ENCODE peak calls at places on chromosomes 1 and 21, in five cellular contexts. One of them, this sample, is unnamed.

GRCh38 chr21:34824314-34824713 is 155.5 kb downstream of the CLIC6 start:
- DNase-seq in GM06990: no peak
- DNase-seq in naive B cell: no peak
- DNase-seq in SW480: no peak
- DNase-seq in NCI-H1694 treated with DMSO at 0.1 percent for 48 hours: no peak
- DNase-seq in this sample: no peak

GRCh38 chr1:245378352-245379144 is 223.8 kb downstream of the KIF26B start:
- DNase-seq in naive B cell: no peak
- DNase-seq in GM06990: no peak
- DNase-seq in NCI-H1694 treated with DMSO at 0.1 percent for 48 hours: no peak
- DNase-seq in SW480: no peak
- DNase-seq in this sample: no peak

GRCh38 chr1:5769146-5769545 is 223.1 kb downstream of the NPHP4 start:
- DNase-seq in SW480: no peak
- DNase-seq in GM06990: no peak
- DNase-seq in naive B cell: no peak
- DNase-seq in NCI-H1694 treated with DMSO at 0.1 percent for 48 hours: no peak
- DNase-seq in this sample: peak; percentile 6

GRCh38 chr21:24045775-24046215 is 1561.5 kb downstream of the MRPL39 start:
- DNase-seq in NCI-H1694 treated with DMSO at 0.1 percent for 48 hours: no peak
- DNase-seq in naive B cell: no peak
- DNase-seq in SW480: peak; percentile 13
- DNase-seq in GM06990: no peak
- DNase-seq in this sample: peak; percentile 57

GRCh38 chr1:203187306-203188264 is 1.1 kb upstream of the CHI3L1 start:
- DNase-seq in SW480: no peak
- DNase-seq in naive B cell: no peak
- DNase-seq in GM06990: no peak
- DNase-seq in NCI-H1694 treated with DMSO at 0.1 percent for 48 hours: no peak
- DNase-seq in this sample: peak; percentile 42

GRCh38 chr1:215052656-215053055 is 29.9 kb upstream of the KCNK2 start:
- DNase-seq in NCI-H1694 treated with DMSO at 0.1 percent for 48 hours: no peak
- DNase-seq in naive B cell: no peak
- DNase-seq in GM06990: no peak
- DNase-seq in SW480: no peak
- DNase-seq in this sample: no peak

GRCh38 chr1:24416666-24417391 is 1.2 kb downstream of the NIPAL3 start:
- DNase-seq in naive B cell: peak; percentile 62
- DNase-seq in NCI-H1694 treated with DMSO at 0.1 percent for 48 hours: no peak
- DNase-seq in SW480: peak; percentile 63
- DNase-seq in GM06990: peak; percentile 22
- DNase-seq in this sample: no peak

GRCh38 chr1:23528245-23528978 is 2.6 kb downstream of the E2F2 start:
- DNase-seq in NCI-H1694 treated with DMSO at 0.1 percent for 48 hours: peak; percentile 65
- DNase-seq in SW480: peak; percentile 93
- DNase-seq in naive B cell: no peak
- DNase-seq in GM06990: peak; percentile 75
- DNase-seq in this sample: peak; percentile 43

GRCh38 chr1:179973198-179974114 is 18.8 kb downstream of the CEP350 start:
- DNase-seq in SW480: no peak
- DNase-seq in NCI-H1694 treated with DMSO at 0.1 percent for 48 hours: no peak
- DNase-seq in naive B cell: no peak
- DNase-seq in GM06990: no peak
- DNase-seq in this sample: no peak

GRCh38 chr1:113930499-113931161 is 1.5 kb downstream of the HIPK1 start:
- DNase-seq in SW480: peak; percentile 39
- DNase-seq in NCI-H1694 treated with DMSO at 0.1 percent for 48 hours: no peak
- DNase-seq in GM06990: no peak
- DNase-seq in naive B cell: peak; percentile 66
- DNase-seq in this sample: peak; percentile 28

GRCh38 chr1:5508669-5509330 is 483.4 kb downstream of the NPHP4 start:
- DNase-seq in NCI-H1694 treated with DMSO at 0.1 percent for 48 hours: no peak
- DNase-seq in naive B cell: no peak
- DNase-seq in GM06990: no peak
- DNase-seq in SW480: no peak
- DNase-seq in this sample: no peak

GRCh38 chr1:27601771-27602509 is 2.0 kb downstream of the AHDC1 start:
- DNase-seq in NCI-H1694 treated with DMSO at 0.1 percent for 48 hours: no peak
- DNase-seq in SW480: no peak
- DNase-seq in GM06990: no peak
- DNase-seq in naive B cell: no peak
- DNase-seq in this sample: no peak

GRCh38 chr1:203038217-203038741 is 12.0 kb downstream of the PPFIA4 start:
- DNase-seq in naive B cell: no peak
- DNase-seq in GM06990: no peak
- DNase-seq in NCI-H1694 treated with DMSO at 0.1 percent for 48 hours: peak; percentile 44
- DNase-seq in SW480: no peak
- DNase-seq in this sample: peak; percentile 78

GRCh38 chr1:91021686-91022517 is at the start of gene ZNF644:
- DNase-seq in SW480: peak; percentile 93
- DNase-seq in GM06990: peak; percentile 96
- DNase-seq in naive B cell: peak; percentile 83
- DNase-seq in NCI-H1694 treated with DMSO at 0.1 percent for 48 hours: peak; percentile 85
- DNase-seq in this sample: peak; percentile 91

GRCh38 chr1:98035587-98035986 is 114.8 kb upstream of the DPYD start:
- DNase-seq in naive B cell: no peak
- DNase-seq in GM06990: no peak
- DNase-seq in SW480: no peak
- DNase-seq in NCI-H1694 treated with DMSO at 0.1 percent for 48 hours: peak; percentile 98
- DNase-seq in this sample: no peak

GRCh38 chr1:222523852-222524251 is 24.1 kb downstream of the HHIPL2 start:
- DNase-seq in GM06990: no peak
- DNase-seq in NCI-H1694 treated with DMSO at 0.1 percent for 48 hours: no peak
- DNase-seq in naive B cell: no peak
- DNase-seq in SW480: no peak
- DNase-seq in this sample: no peak

GRCh38 chr1:14321413-14321812 is 277.1 kb upstream of the KAZN start:
- DNase-seq in naive B cell: no peak
- DNase-seq in SW480: no peak
- DNase-seq in GM06990: no peak
- DNase-seq in NCI-H1694 treated with DMSO at 0.1 percent for 48 hours: no peak
- DNase-seq in this sample: no peak

GRCh38 chr1:12436345-12436658 is 181.7 kb downstream of the DHRS3 start:
- DNase-seq in GM06990: no peak
- DNase-seq in naive B cell: no peak
- DNase-seq in SW480: no peak
- DNase-seq in NCI-H1694 treated with DMSO at 0.1 percent for 48 hours: no peak
- DNase-seq in this sample: no peak